ENCODE peak calls at places on chromosomes 3 and 15, in five cellular contexts. L is endothelial cell, J is heart left ventricle, F is natural killer cell, W is left lung. V is an unnamed sample.

GRCh38 chr3:42369304-42369703 is 41.1 kb downstream of the LYZL4 start:
- DNase-seq in W (no peak), L (no peak), J (peak; percentile 15), F (no peak), V (peak; percentile 13)

GRCh38 chr3:194730369-194730768 is 44.7 kb downstream of the FAM43A start:
- DNase-seq in J (no peak), F (no peak), L (no peak), W (no peak), V (no peak)

GRCh38 chr3:72375237-72376154 is 472.7 kb downstream of the SHQ1 start:
- DNase-seq in W (no peak), J (no peak), F (no peak), L (no peak), V (no peak)

GRCh38 chr15:51759557-51760070 is 8.2 kb downstream of the TMOD2 start:
- DNase-seq in J (peak; percentile 60), F (no peak), L (no peak), W (no peak), V (peak; percentile 27)

GRCh38 chr3:116614795-116615362 is 94.7 kb upstream of the TUSC7 start:
- DNase-seq in W (no peak), J (no peak), F (no peak), L (no peak), V (no peak)

GRCh38 chr15:51492528-51492927 is 130.0 kb downstream of the DMXL2 start:
- DNase-seq in F (no peak), J (no peak), L (no peak), W (no peak), V (no peak)

GRCh38 chr3:15860014-15860934 is 62.5 kb upstream of the ANKRD28 start:
- DNase-seq in F (no peak), W (peak; percentile 72), L (peak; percentile 34), J (no peak), V (no peak)

GRCh38 chr15:90885432-90886290 is 1.4 kb downstream of the FES start:
- DNase-seq in J (peak; percentile 84), F (peak; percentile 80), W (peak; percentile 95), L (peak; percentile 86), V (peak; percentile 88)

GRCh38 chr15:90840954-90841353 is 27.4 kb upstream of the FURIN start:
- DNase-seq in F (no peak), J (no peak), L (no peak), W (peak; percentile 24), V (no peak)

GRCh38 chr15:38769492-38769891 is 204.9 kb upstream of the RASGRP1 start:
- DNase-seq in F (no peak), J (no peak), W (no peak), L (no peak), V (no peak)

GRCh38 chr15:53072077-53072476 is 281.9 kb upstream of the ONECUT1 start:
- DNase-seq in J (peak; percentile 5), L (peak; percentile 87), F (no peak), W (no peak), V (no peak)

GRCh38 chr3:47082519-47082918 is 81.4 kb downstream of the SETD2 start:
- DNase-seq in W (no peak), J (no peak), L (no peak), F (no peak), V (no peak)
- TF ChIP-seq CTCF in W (no peak), J (no peak), L (no peak), F (no peak), V (no peak)

DNA sequence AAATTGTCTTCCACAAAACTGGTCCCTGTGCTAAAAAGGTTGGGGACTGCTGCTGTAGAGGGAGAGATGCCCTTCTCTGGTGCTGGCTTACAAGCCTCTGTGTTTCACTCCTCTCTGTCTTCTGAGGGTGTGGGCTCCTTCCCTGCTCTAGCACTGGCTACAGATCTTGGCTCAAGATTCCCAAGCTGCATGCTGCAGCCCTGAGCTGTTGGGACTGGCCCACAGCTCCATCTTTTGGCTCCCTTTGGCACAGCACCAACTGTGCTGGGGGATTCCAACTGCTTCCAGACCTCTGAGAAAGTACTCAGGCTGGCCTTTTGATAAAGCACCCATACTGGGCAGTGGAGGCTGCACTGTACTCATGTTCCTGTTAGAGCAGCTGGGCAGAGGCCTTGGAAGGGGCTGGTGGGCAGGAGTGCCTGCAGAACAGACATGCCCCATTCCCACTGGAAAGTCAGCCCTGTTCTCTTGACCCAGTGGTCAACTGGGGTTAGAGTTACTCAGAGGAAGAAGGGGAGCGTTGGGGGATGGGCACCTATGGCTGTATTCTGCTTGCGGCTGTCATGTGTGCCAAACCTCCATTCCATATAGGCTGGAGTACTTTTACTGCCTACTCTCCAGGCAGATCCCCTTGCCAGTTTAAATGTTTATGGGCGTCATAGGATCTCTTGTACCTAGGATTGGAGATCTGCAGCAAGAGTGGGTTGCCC is 55.7 kb downstream of the GALK2 start:
- DNase-seq in W (no peak), J (no peak), L (peak; percentile 63), F (no peak), V (no peak)
- TF ChIP-seq CTCF in W (no peak), J (no peak), L (peak; percentile 27), F (no peak), V (no peak)

GRCh38 chr15:89809093-89809786 is 5.4 kb downstream of the ANPEP start:
- DNase-seq in F (no peak), W (peak; percentile 61), J (no peak), L (no peak), V (no peak)
- TF ChIP-seq CTCF in F (no peak), W (no peak), J (no peak), L (no peak), V (no peak)

DNA sequence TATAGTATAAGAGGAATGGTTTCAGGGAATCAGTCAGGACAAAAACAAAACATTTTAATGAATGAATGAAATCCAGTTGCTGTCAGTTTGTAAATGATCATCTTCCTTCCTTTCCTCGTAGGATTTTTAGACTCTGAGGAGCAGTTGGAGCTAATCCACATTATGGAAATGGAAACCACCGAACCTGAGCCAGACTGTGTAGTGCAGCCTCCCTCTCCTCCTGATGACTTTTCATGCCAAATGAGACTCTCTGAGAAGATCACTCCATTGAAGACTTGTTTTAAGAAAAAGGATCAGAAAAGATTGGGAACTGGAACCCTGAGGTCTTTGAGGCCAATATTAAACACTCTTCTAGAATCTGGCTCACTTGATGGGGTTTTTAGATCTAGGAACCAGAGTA is 3.1 kb downstream of the TIPARP start:
- DNase-seq in J (no peak), L (no peak), F (no peak), W (no peak), V (no peak)
- TF ChIP-seq CTCF in J (no peak), L (no peak), F (no peak), W (no peak), V (no peak)

GRCh38 chr3:126261037-126261436 is 80.7 kb upstream of the ALDH1L1 start:
- DNase-seq in W (no peak), L (no peak), F (no peak), J (no peak), V (peak; percentile 63)
- TF ChIP-seq CTCF in W (no peak), L (no peak), F (no peak), J (no peak), V (no peak)

DNA sequence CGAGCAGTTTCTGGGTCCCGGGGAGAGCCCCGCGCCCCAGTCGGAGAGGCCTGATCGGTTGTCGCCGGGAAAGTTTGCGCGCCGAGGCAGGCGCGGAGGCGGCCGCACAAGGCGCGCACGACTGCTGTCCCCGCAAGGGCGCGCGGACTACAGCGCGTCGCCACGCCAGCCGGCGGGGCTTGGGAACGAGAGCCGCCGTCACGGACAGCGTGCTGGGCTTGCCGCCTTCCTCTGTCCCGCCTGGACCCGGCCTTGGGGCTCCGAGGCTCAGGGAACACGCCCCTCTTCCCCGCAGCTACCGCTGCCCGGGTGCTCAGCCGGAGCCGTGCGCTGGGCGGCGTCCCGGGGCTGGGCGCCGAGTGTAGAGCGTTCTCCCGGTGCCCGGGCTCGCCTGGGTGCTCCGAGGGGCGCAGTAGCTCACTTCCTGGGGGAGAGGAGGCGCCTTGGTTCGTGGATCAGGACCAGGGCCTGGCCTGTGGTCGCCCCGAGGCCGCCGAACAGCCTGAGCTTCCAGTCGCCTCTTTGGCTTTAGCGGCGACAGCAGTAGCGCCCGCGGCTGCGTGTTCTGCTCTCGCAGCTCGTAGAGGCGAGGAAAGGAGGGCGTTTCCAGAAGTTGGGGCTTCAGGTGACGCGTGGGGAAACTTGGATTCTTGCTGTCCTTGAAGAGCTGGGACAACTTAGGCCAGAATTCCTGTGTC is 226.6 kb upstream of the C2CD4B start:
- DNase-seq in F (peak; percentile 17), J (peak; percentile 56), L (peak; percentile 43), W (peak; percentile 84), V (peak; percentile 34)
- TF ChIP-seq CTCF in F (no peak), J (peak; percentile 60), L (no peak), W (no peak), V (peak; percentile 43)

GRCh38 chr3:119559441-119559963 is at the start of gene CD80:
- DNase-seq in F (peak; percentile 27), J (peak; percentile 44), L (peak; percentile 45), W (no peak), V (peak; percentile 34)
- TF ChIP-seq CTCF in F (peak; percentile 26), J (no peak), L (no peak), W (no peak), V (peak; percentile 43)

DNA sequence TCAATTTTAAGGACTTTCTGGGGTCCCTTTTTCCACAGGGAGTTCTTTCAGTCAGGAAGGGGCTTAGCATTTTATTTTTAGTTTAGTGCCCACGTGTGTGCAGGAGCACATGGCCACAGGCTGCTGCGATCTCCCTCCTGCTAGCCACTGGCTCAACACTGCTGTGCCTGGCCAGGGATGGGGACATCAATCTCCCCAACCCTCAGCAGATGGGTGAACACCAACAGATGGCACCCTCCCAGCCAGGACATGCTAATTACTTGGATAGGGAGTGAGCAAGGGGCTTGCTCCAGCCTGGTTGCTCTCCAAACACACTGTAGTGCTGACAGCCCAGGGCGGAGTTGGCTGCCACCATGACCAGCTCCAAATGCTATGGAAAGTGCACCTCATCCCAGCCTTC is 7.4 kb upstream of the RIOX2 start:
- DNase-seq in W (no peak), L (no peak), J (peak; percentile 23), F (no peak), V (peak; percentile 25)
- TF ChIP-seq CTCF in W (no peak), L (no peak), J (no peak), F (no peak), V (no peak)

DNA sequence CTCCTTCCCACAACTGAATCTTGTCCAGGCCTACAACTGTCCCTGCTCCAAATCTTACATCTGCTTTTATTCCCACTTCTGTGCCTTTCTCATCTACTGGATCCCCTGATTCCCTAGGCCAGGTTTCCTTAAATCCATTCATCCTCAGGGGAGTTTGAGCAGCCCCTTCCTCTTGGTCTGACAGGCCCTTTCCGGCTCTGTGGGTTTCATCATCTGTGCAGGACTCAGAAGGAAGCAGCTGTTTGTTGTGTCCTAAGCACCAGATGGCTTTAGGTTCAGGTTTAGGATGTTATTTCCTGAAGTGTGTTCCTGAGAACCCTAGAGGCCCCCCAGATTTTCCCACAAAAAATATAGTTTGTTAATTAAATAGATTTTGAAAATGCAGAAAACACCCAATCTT is 127.9 kb upstream of the IL12A start:
- DNase-seq in L (peak; percentile 47), W (no peak), F (no peak), J (no peak), V (no peak)
- TF ChIP-seq CTCF in L (no peak), W (no peak), F (no peak), J (no peak), V (no peak)

V was measured in heart right ventricle.